ENCODE peak calls at places on chromosomes 3 and 15, in ten cellular contexts. J is stimulated activated CD4-positive, alpha-beta T cell treated with anti-CD3 and anti-CD28 coated beads, Interleukin-2, amount 100 ng/mL, for 24 hours; O is NCI-H2107; K is cardiac muscle cell; W is amygdala; M is activated CD4-positive, alpha-beta T cell treated with anti-CD3 and anti-CD28 coated beads for 48 hours; B is NCI-H1105; L is activated CD8-positive, alpha-beta memory T cell treated with anti-CD3 and anti-CD28 coated beads for 24 hours; R is fibroblast of the aortic adventitia; A is AG04450. Y is an unnamed sample.

GRCh38 chr3:151852074-151852811 is 21.2 kb upstream of the SUCNR1 start:
- DNase-seq in J (no peak), O (no peak), K (no peak), W (no peak), M (no peak), B (no peak), L (no peak), R (no peak), A (no peak), Y (no peak)

GRCh38 chr3:25910997-25911396 is 121.1 kb downstream of the OXSM start:
- DNase-seq in J (peak; percentile 70), O (no peak), K (peak; percentile 25), W (no peak), M (peak; percentile 74), B (no peak), L (peak; percentile 61), R (no peak), A (no peak), Y (peak; percentile 11)

GRCh38 chr3:115789480-115789879 is 166.2 kb downstream of the GAP43 start:
- DNase-seq in J (no peak), O (no peak), K (no peak), W (no peak), M (no peak), B (no peak), L (no peak), R (no peak), A (no peak), Y (no peak)

GRCh38 chr3:181695661-181696491 is 15.8 kb upstream of the SOX2 start:
- DNase-seq in J (no peak), O (no peak), K (peak; percentile 11), W (no peak), M (no peak), B (no peak), L (no peak), R (peak; percentile 23), A (no peak), Y (no peak)

GRCh38 chr3:49534581-49535495 is 19.4 kb upstream of the BSN start:
- DNase-seq in J (no peak), O (no peak), K (no peak), W (no peak), M (no peak), B (no peak), L (no peak), R (no peak), A (no peak), Y (peak; percentile 88)

GRCh38 chr15:70795311-70795665 is 31.9 kb upstream of the UACA start:
- DNase-seq in J (no peak), O (no peak), K (peak; percentile 91), W (no peak), M (no peak), B (no peak), L (no peak), R (peak; percentile 92), A (peak; percentile 87), Y (no peak)

GRCh38 chr15:82043130-82043673 is 2.6 kb downstream of the MEX3B start:
- DNase-seq in J (no peak), O (no peak), K (no peak), W (no peak), M (no peak), B (no peak), L (no peak), R (no peak), A (no peak), Y (no peak)

GRCh38 chr15:88663216-88663615 is 24.4 kb downstream of the ISG20 start:
- DNase-seq in J (no peak), O (no peak), K (peak; percentile 34), W (no peak), M (no peak), B (no peak), L (no peak), R (peak; percentile 31), A (no peak), Y (no peak)

GRCh38 chr15:73957276-73957675 is 31.0 kb downstream of the LOXL1 start:
- DNase-seq in J (no peak), O (no peak), K (no peak), W (no peak), M (no peak), B (no peak), L (no peak), R (no peak), A (no peak), Y (no peak)

GRCh38 chr15:57686657-57687056 is 19.9 kb upstream of the POLR2M start:
- DNase-seq in J (no peak), O (no peak), K (peak; percentile 56), W (no peak), M (no peak), B (no peak), L (no peak), R (peak; percentile 60), A (no peak), Y (no peak)

GRCh38 chr3:119643528-119643927 is 16.9 kb downstream of the POPDC2 start:
- DNase-seq in J (no peak), O (no peak), K (peak; percentile 49), W (no peak), M (no peak), B (no peak), L (no peak), R (peak; percentile 86), A (no peak), Y (no peak)

GRCh38 chr15:88982304-88982945 is 69.2 kb upstream of the MFGE8 start:
- DNase-seq in J (no peak), O (no peak), K (peak; percentile 96), W (no peak), M (no peak), B (no peak), L (no peak), R (peak; percentile 87), A (no peak), Y (no peak)

GRCh38 chr15:25245801-25246622 is 192.8 kb downstream of the UBE3A start:
- DNase-seq in J (no peak), O (no peak), K (no peak), W (no peak), M (no peak), B (no peak), L (peak; percentile 32), R (no peak), A (no peak), Y (no peak)

GRCh38 chr3:132253262-132253878 is 63.8 kb upstream of the ACP3 start:
- DNase-seq in J (no peak), O (no peak), K (peak; percentile 84), W (no peak), M (peak; percentile 6), B (peak; percentile 26), L (no peak), R (peak; percentile 86), A (peak; percentile 41), Y (peak; percentile 37)

GRCh38 chr15:84721381-84721780 is 5.4 kb upstream of the SEC11A start:
- DNase-seq in J (no peak), O (no peak), K (no peak), W (no peak), M (no peak), B (no peak), L (no peak), R (no peak), A (no peak), Y (no peak)

GRCh38 chr15:99421172-99421656 is 144.6 kb upstream of the MEF2A start:
- DNase-seq in J (no peak), O (no peak), K (peak; percentile 49), W (no peak), M (peak; percentile 47), B (no peak), L (peak; percentile 61), R (no peak), A (no peak), Y (no peak)

GRCh38 chr3:123026551-123027291 is 842 bp downstream of the SEMA5B start:
- DNase-seq in J (peak; percentile 20), O (no peak), K (no peak), W (no peak), M (peak; percentile 20), B (peak; percentile 15), L (peak; percentile 67), R (no peak), A (no peak), Y (no peak)

GRCh38 chr3:124223853-124224252 is 231.9 kb upstream of the ROPN1 start:
- DNase-seq in J (no peak), O (no peak), K (no peak), W (no peak), M (no peak), B (no peak), L (no peak), R (no peak), A (no peak), Y (no peak)

GRCh38 chr3:161854232-161854771 is 357.7 kb downstream of the OTOL1 start:
- DNase-seq in J (peak; percentile 23), O (no peak), K (peak; percentile 75), W (no peak), M (peak; percentile 35), B (no peak), L (no peak), R (peak; percentile 47), A (peak; percentile 11), Y (no peak)

GRCh38 chr15:83066034-83066760 is 855 bp downstream of the BTBD1 start:
- DNase-seq in J (peak; percentile 20), O (no peak), K (no peak), W (no peak), M (no peak), B (no peak), L (no peak), R (no peak), A (no peak), Y (peak; percentile 17)

GRCh38 chr3:47646362-47646761 is 67.7 kb upstream of the CSPG5 start:
- DNase-seq in J (no peak), O (no peak), K (peak; percentile 30), W (no peak), M (no peak), B (no peak), L (no peak), R (peak; percentile 51), A (peak; percentile 32), Y (no peak)

GRCh38 chr3:43894176-43895049 is 203.7 kb downstream of the ABHD5 start:
- DNase-seq in J (peak; percentile 64), O (no peak), K (peak; percentile 87), W (no peak), M (peak; percentile 68), B (no peak), L (peak; percentile 71), R (peak; percentile 69), A (peak; percentile 61), Y (peak; percentile 60)

GRCh38 chr3:17183951-17184550 is 299.3 kb downstream of the PLCL2 start:
- DNase-seq in J (no peak), O (no peak), K (peak; percentile 49), W (no peak), M (no peak), B (no peak), L (no peak), R (peak; percentile 71), A (no peak), Y (no peak)

GRCh38 chr15:64688179-64688578 is 87.2 kb downstream of the RBPMS2 start:
- DNase-seq in J (no peak), O (no peak), K (no peak), W (no peak), M (no peak), B (no peak), L (no peak), R (no peak), A (no peak), Y (no peak)

GRCh38 chr3:48403533-48404439 is 26.1 kb downstream of the PLXNB1 start:
- DNase-seq in J (no peak), O (no peak), K (no peak), W (no peak), M (peak; percentile 1), B (no peak), L (peak; percentile 33), R (no peak), A (no peak), Y (no peak)

GRCh38 chr3:51274052-51274451 is 111.0 kb upstream of the MANF start:
- DNase-seq in J (no peak), O (no peak), K (no peak), W (no peak), M (no peak), B (no peak), L (no peak), R (no peak), A (no peak), Y (no peak)

GRCh38 chr3:118472586-118472985 is 562.1 kb downstream of the IGSF11 start:
- DNase-seq in J (no peak), O (no peak), K (peak; percentile 3), W (no peak), M (no peak), B (no peak), L (no peak), R (no peak), A (no peak), Y (no peak)

Y was measured in NCI-H2081.